ENCODE peak calls at places on chromosomes 12 and 14, in seven cellular contexts. B, A, G, X, W, Z and Q are unnamed samples.

GRCh38 chr12:52506858-52507715 is 13.1 kb downstream of the KRT5 start:
- DNase-seq in X (peak; percentile 91), G (no peak), A (peak; percentile 27), W (no peak), B (no peak), Z (no peak), Q (no peak)

GRCh38 chr14:60311417-60311816 is 62.4 kb downstream of the PPM1A start:
- DNase-seq in G (no peak), B (no peak), X (no peak), Z (no peak), A (no peak), W (no peak), Q (no peak)

GRCh38 chr12:130496516-130497120 is 158.9 kb downstream of the PIWIL1 start:
- DNase-seq in X (no peak), G (no peak), W (no peak), A (no peak), Z (no peak), B (no peak), Q (no peak)

GRCh38 chr14:36826614-36827013 is 165.0 kb downstream of the PAX9 start:
- DNase-seq in A (no peak), W (no peak), X (no peak), Z (no peak), G (no peak), B (no peak), Q (no peak)

GRCh38 chr12:47870175-47870781 is 34.5 kb downstream of the VDR start:
- DNase-seq in A (peak; percentile 81), W (peak; percentile 65), B (no peak), Z (peak; percentile 68), X (peak; percentile 91), G (peak; percentile 36), Q (peak; percentile 51)

GRCh38 chr12:108649126-108649525 is 15.4 kb upstream of the SELPLG start:
- DNase-seq in X (no peak), G (no peak), Z (no peak), W (no peak), A (no peak), B (no peak), Q (no peak)

GRCh38 chr12:131085125-131085815 is 131.6 kb downstream of the ADGRD1 start:
- DNase-seq in A (no peak), B (peak; percentile 37), W (no peak), Z (peak; percentile 5), G (no peak), X (peak; percentile 41), Q (peak; percentile 7)

GRCh38 chr14:71372411-71372838 is 465.2 kb downstream of the PCNX1 start:
- DNase-seq in W (no peak), B (no peak), Z (no peak), A (no peak), X (no peak), G (no peak), Q (no peak)

GRCh38 chr14:78989246-78989645 is 819.1 kb downstream of the NRXN3 start:
- DNase-seq in X (no peak), G (no peak), W (no peak), A (no peak), Z (no peak), B (no peak), Q (no peak)

GRCh38 chr14:105863296-105864108 is 337.1 kb downstream of the TMEM121 start:
- DNase-seq in A (peak; percentile 57), W (no peak), Z (peak; percentile 3), B (peak; percentile 40), X (peak; percentile 11), G (no peak), Q (no peak)

GRCh38 chr14:88426271-88426670 is 40.8 kb downstream of the SPATA7 start:
- DNase-seq in W (no peak), G (no peak), A (no peak), B (no peak), Z (no peak), X (no peak), Q (no peak)

GRCh38 chr12:87816186-87816585 is 213.0 kb downstream of the C12orf50 start:
- DNase-seq in B (no peak), Z (no peak), X (no peak), A (no peak), W (no peak), G (no peak), Q (no peak)

GRCh38 chr14:67734675-67735074 is 33.0 kb downstream of the RDH12 start:
- DNase-seq in W (peak; percentile 27), X (peak; percentile 61), G (no peak), A (no peak), Z (no peak), B (no peak), Q (no peak)

GRCh38 chr12:84814664-84815245 is 97.8 kb downstream of the SLC6A15 start:
- DNase-seq in X (no peak), A (no peak), Z (no peak), G (no peak), W (no peak), B (no peak), Q (no peak)

GRCh38 chr14:73452341-73453191 is 5.8 kb downstream of the NUMB start:
- DNase-seq in B (no peak), X (no peak), G (no peak), A (peak; percentile 59), W (no peak), Z (no peak), Q (no peak)

GRCh38 chr14:79186523-79186922 is 1016.4 kb downstream of the NRXN3 start:
- DNase-seq in Z (no peak), W (no peak), X (no peak), A (no peak), G (no peak), B (no peak), Q (no peak)

GRCh38 chr14:104851896-104852663 is 13.0 kb upstream of the CEP170B start:
- DNase-seq in X (peak; percentile 58), Z (no peak), G (no peak), A (no peak), W (no peak), B (no peak), Q (no peak)

GRCh38 chr12:10849425-10849878 is at the start of gene PRR4:
- DNase-seq in W (no peak), G (no peak), X (no peak), Z (no peak), B (no peak), A (peak; percentile 23), Q (no peak)

GRCh38 chr14:67567654-67568053 is 32.4 kb downstream of the PIGH start:
- DNase-seq in W (no peak), G (no peak), Z (no peak), X (no peak), B (no peak), A (no peak), Q (no peak)

GRCh38 chr12:70660620-70661219 is 23.5 kb upstream of the PTPRB start:
- DNase-seq in G (no peak), X (no peak), B (no peak), A (peak; percentile 4), W (peak; percentile 61), Z (no peak), Q (no peak)

GRCh38 chr14:77110286-77110685 is 12.2 kb downstream of the CIPC start:
- DNase-seq in X (no peak), B (no peak), W (no peak), Z (no peak), A (no peak), G (no peak), Q (no peak)

GRCh38 chr12:30806989-30807694 is 52.4 kb upstream of the CAPRIN2 start:
- DNase-seq in W (peak; percentile 52), B (no peak), G (peak; percentile 23), Z (peak; percentile 37), A (peak; percentile 61), X (peak; percentile 81), Q (no peak)

GRCh38 chr12:104603545-104603973 is 146.8 kb downstream of the CHST11 start:
- DNase-seq in B (no peak), W (no peak), G (no peak), A (no peak), Z (no peak), X (no peak), Q (no peak)

GRCh38 chr12:109214131-109214530 is 95.0 kb downstream of the FOXN4 start:
- DNase-seq in W (no peak), X (no peak), G (no peak), Z (no peak), A (no peak), B (no peak), Q (no peak)

GRCh38 chr12:25280082-25280481 is 29.4 kb upstream of the KRAS start:
- DNase-seq in G (no peak), A (no peak), W (no peak), Z (no peak), X (no peak), B (no peak), Q (no peak)

GRCh38 chr14:90193925-90194324 is 62.4 kb upstream of the PSMC1 start:
- DNase-seq in B (no peak), X (peak; percentile 80), A (peak; percentile 18), W (no peak), Z (peak; percentile 71), G (peak; percentile 11), Q (peak; percentile 28)
- TF ChIP-seq CTCF in B (no peak), X (peak; percentile 84), A (peak; percentile 43), W (no peak), Z (peak; percentile 70), G (no peak), Q (peak; percentile 46)

GRCh38 chr12:9619411-9620179 is 11.9 kb upstream of the KLRB1 start:
- DNase-seq in Z (no peak), B (no peak), X (no peak), G (no peak), A (no peak), W (no peak), Q (no peak)
- TF ChIP-seq CTCF in Z (no peak), B (no peak), X (peak; percentile 25), G (no peak), A (no peak), W (no peak), Q (no peak)

GRCh38 chr12:123614531-123614930 is 12.6 kb downstream of the DDX55 start:
- DNase-seq in Z (no peak), A (no peak), W (no peak), X (no peak), G (no peak), B (no peak), Q (no peak)
- TF ChIP-seq CTCF in Z (no peak), A (no peak), W (no peak), X (no peak), G (no peak), B (no peak), Q (no peak)

GRCh38 chr12:56260380-56260779 is 2.2 kb upstream of the ANKRD52 start:
- DNase-seq in G (no peak), X (no peak), W (no peak), B (no peak), A (no peak), Z (no peak), Q (no peak)

GRCh38 chr12:56258068-56258819 is at the start of gene ANKRD52:
- DNase-seq in G (peak; percentile 89), W (peak; percentile 71), X (peak; percentile 92), A (peak; percentile 85), Z (peak; percentile 76), B (peak; percentile 80), Q (peak; percentile 83)

GRCh38 chr12:56257071-56257470 is 1.1 kb downstream of the ANKRD52 start:
- DNase-seq in A (no peak), B (no peak), W (no peak), G (no peak), X (no peak), Z (no peak), Q (no peak)

GRCh38 chr12:56257491-56258067 is 605 bp downstream of the ANKRD52 start:
- DNase-seq in X (peak; percentile 93), W (no peak), A (no peak), B (no peak), G (peak; percentile 62), Z (peak; percentile 77), Q (peak; percentile 65)

DNA sequence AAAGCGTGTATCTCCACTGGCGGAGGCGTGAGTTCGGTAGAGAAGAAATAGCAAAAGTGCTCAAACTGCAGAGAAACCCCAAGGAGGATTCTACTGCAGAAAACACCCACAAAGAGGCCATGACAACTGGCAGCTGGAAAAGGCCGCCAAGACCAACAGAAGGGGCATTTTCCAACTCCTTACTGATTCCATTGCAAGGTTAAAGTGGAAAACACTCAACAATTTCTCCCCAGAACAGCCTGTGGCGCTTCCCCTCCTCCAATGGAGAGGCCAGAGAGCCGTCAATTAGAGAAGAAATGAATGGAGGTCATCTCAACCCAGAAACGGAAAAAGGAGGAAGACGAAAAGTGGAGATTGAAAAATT is 618 bp upstream of the ANKRD52 start:
- DNase-seq in W (no peak), X (no peak), Z (no peak), B (no peak), G (no peak), A (no peak), Q (no peak)
- TF ChIP-seq CTCF in W (no peak), X (no peak), Z (no peak), B (no peak), G (no peak), A (no peak), Q (no peak)